ENCODE peak calls at places on chromosomes 7 and 10, in six cellular contexts. C, P, R, Y, B and N are unnamed samples.

GRCh38 chr10:70928140-70928539 is 39.8 kb upstream of the PCBD1 start:
- DNase-seq in B (no peak), R (no peak), P (no peak), Y (no peak), C (no peak), N (peak; percentile 63)

GRCh38 chr10:69446650-69447151 is 4.6 kb upstream of the TSPAN15 start:
- DNase-seq in B (peak; percentile 55), Y (no peak), R (no peak), C (no peak), P (no peak), N (no peak)

GRCh38 chr10:75407296-75407715 is 5.7 kb upstream of the ZNF503 start:
- DNase-seq in C (no peak), Y (no peak), R (no peak), P (no peak), B (no peak), N (no peak)

GRCh38 chr7:20647051-20647450 is 31.6 kb downstream of the ABCB5 start:
- DNase-seq in Y (no peak), B (no peak), P (no peak), C (no peak), R (no peak), N (no peak)

GRCh38 chr10:130326954-130327353 is 190.8 kb downstream of the GLRX3 start:
- DNase-seq in B (no peak), Y (no peak), C (no peak), R (no peak), P (no peak), N (no peak)

GRCh38 chr10:124409696-124410095 is 9.0 kb downstream of the OAT start:
- DNase-seq in Y (no peak), P (no peak), C (no peak), B (no peak), R (no peak), N (no peak)

GRCh38 chr10:95278061-95278988 is 12.5 kb downstream of the PDLIM1 start:
- DNase-seq in B (no peak), R (no peak), P (no peak), Y (no peak), C (no peak), N (no peak)

GRCh38 chr7:12322287-12322902 is 81.3 kb downstream of the VWDE start:
- DNase-seq in Y (no peak), R (no peak), P (no peak), C (no peak), B (no peak), N (no peak)

GRCh38 chr10:43045631-43046287 is 31.1 kb upstream of the RET start:
- DNase-seq in C (no peak), R (no peak), B (no peak), P (no peak), Y (no peak), N (no peak)

GRCh38 chr7:51233375-51233774 is 83.2 kb downstream of the COBL start:
- DNase-seq in R (no peak), Y (no peak), B (no peak), C (no peak), P (no peak), N (no peak)

GRCh38 chr7:40570218-40570617 is 435.4 kb downstream of the SUGCT start:
- DNase-seq in B (no peak), R (peak; percentile 19), P (no peak), Y (no peak), C (no peak), N (no peak)

GRCh38 chr10:116694253-116694926 is 48.0 kb downstream of the HSPA12A start:
- DNase-seq in P (no peak), Y (no peak), R (peak; percentile 74), C (no peak), B (no peak), N (peak; percentile 35)

GRCh38 chr10:124223001-124223710 is 129.8 kb upstream of the CHST15 start:
- DNase-seq in R (no peak), C (no peak), B (no peak), P (no peak), Y (no peak), N (no peak)

GRCh38 chr10:8375137-8375536 is 320.6 kb downstream of the GATA3 start:
- DNase-seq in B (no peak), R (no peak), P (no peak), Y (no peak), C (no peak), N (no peak)

GRCh38 chr10:27550823-27551222 is 46.7 kb downstream of the RAB18 start:
- DNase-seq in P (no peak), Y (no peak), R (no peak), C (no peak), B (no peak), N (no peak)

GRCh38 chr10:50631052-50631451 is 7.3 kb upstream of the SGMS1 start:
- DNase-seq in B (no peak), P (no peak), Y (no peak), R (no peak), C (no peak), N (no peak)

GRCh38 chr7:5546626-5547025 is 123.0 kb upstream of the TNRC18 start:
- DNase-seq in B (no peak), R (no peak), P (no peak), Y (peak; percentile 47), C (no peak), N (no peak)

GRCh38 chr10:75568721-75569120 is 137.3 kb downstream of the LRMDA start:
- DNase-seq in R (no peak), P (no peak), B (no peak), C (no peak), Y (no peak), N (no peak)

GRCh38 chr10:69383485-69384089 is 33.1 kb downstream of the TACR2 start:
- DNase-seq in R (no peak), Y (peak; percentile 70), C (no peak), B (no peak), P (no peak), N (no peak)

GRCh38 chr10:123967626-123968243 is 76.1 kb upstream of the CPXM2 start:
- DNase-seq in P (no peak), R (peak; percentile 93), B (no peak), Y (peak; percentile 56), C (no peak), N (peak; percentile 81)

GRCh38 chr10:50601974-50602373 is 21.8 kb downstream of the SGMS1 start:
- DNase-seq in Y (no peak), R (no peak), C (no peak), B (no peak), P (no peak), N (no peak)

GRCh38 chr7:27235387-27236052 is 7.1 kb upstream of the EVX1 start:
- DNase-seq in B (no peak), P (no peak), Y (no peak), C (no peak), R (peak; percentile 82), N (peak; percentile 75)

GRCh38 chr7:132075573-132075972 is 500.7 kb downstream of the PLXNA4 start:
- DNase-seq in R (peak; percentile 38), B (no peak), P (no peak), Y (no peak), C (no peak), N (no peak)

GRCh38 chr7:139776486-139777303 is 1.1 kb downstream of the HIPK2 start:
- DNase-seq in C (no peak), P (no peak), Y (no peak), R (peak; percentile 19), B (no peak), N (no peak)

GRCh38 chr7:105245398-105246099 is 143.2 kb downstream of the SRPK2 start:
- DNase-seq in P (no peak), C (peak; percentile 53), B (no peak), R (no peak), Y (no peak), N (no peak)

GRCh38 chr7:101162551-101163280 is 2.7 kb downstream of the VGF start:
- DNase-seq in R (peak; percentile 74), P (no peak), Y (peak; percentile 69), B (no peak), C (no peak), N (peak; percentile 65)

GRCh38 chr10:77577666-77578229 is 59.9 kb downstream of the KCNMA1 start:
- DNase-seq in C (no peak), P (no peak), B (no peak), Y (no peak), R (no peak), N (no peak)

GRCh38 chr7:139118234-139118802 is 8.8 kb upstream of the ZC3HAV1 start:
- DNase-seq in B (peak; percentile 26), R (peak; percentile 24), Y (no peak), P (no peak), C (no peak), N (no peak)

GRCh38 chr7:50552921-50553320 is 12.3 kb downstream of the DDC start:
- DNase-seq in P (no peak), C (no peak), R (peak; percentile 55), B (no peak), Y (no peak), N (no peak)

GRCh38 chr10:120948889-120949382 is 97.8 kb downstream of the WDR11 start:
- DNase-seq in B (no peak), R (peak; percentile 91), P (peak; percentile 29), Y (peak; percentile 63), C (no peak), N (peak; percentile 88)

GRCh38 chr10:86945361-86946214 is 11.8 kb downstream of the MMRN2 start:
- DNase-seq in P (no peak), R (peak; percentile 72), C (no peak), Y (no peak), B (no peak), N (peak; percentile 73)

GRCh38 chr7:141975806-141976523 is 2.4 kb upstream of the TAS2R38 start:
- DNase-seq in P (peak; percentile 38), Y (peak; percentile 42), R (peak; percentile 88), C (peak; percentile 20), B (peak; percentile 2), N (peak; percentile 86)

GRCh38 chr7:24827589-24827988 is 70.3 kb upstream of the GSDME start:
- DNase-seq in P (no peak), Y (no peak), B (no peak), R (no peak), C (no peak), N (no peak)

GRCh38 chr7:1571261-1571650 is 1.4 kb upstream of the PSMG3 start:
- DNase-seq in B (no peak), C (no peak), Y (no peak), P (no peak), R (no peak), N (no peak)

GRCh38 chr7:156892086-156892800 is 740 bp downstream of the LMBR1 start:
- DNase-seq in P (peak; percentile 29), Y (peak; percentile 62), B (no peak), C (no peak), R (peak; percentile 80), N (peak; percentile 77)

GRCh38 chr10:3239066-3239919 is 66.7 kb upstream of the PITRM1 start:
- DNase-seq in C (no peak), P (peak; percentile 60), B (peak; percentile 42), R (peak; percentile 86), Y (peak; percentile 74), N (peak; percentile 89)

GRCh38 chr10:102770792-102771191 is 27.0 kb downstream of the WBP1L start:
- DNase-seq in R (no peak), C (no peak), B (no peak), P (no peak), Y (no peak), N (no peak)

GRCh38 chr10:36634916-36635315 is 490.5 kb upstream of the ANKRD30A start:
- DNase-seq in Y (no peak), B (peak; percentile 2), C (no peak), P (no peak), R (no peak), N (no peak)

GRCh38 chr7:50584386-50584785 is 19.2 kb upstream of the DDC start:
- DNase-seq in C (no peak), R (no peak), B (no peak), Y (no peak), P (no peak), N (no peak)